ENCODE peak calls at places on chromosome 10, in seven cellular contexts. E is CD8-positive, alpha-beta memory T cell; N is lung; J is OCI-LY7; X is tibial artery; A is right atrium auricular region; O is GM23248. V is an unnamed sample.

GRCh38 chr10:35561670-35562069 is 43.5 kb upstream of the GJD4 start:
- DNase-seq in X (no peak), J (no peak), O (no peak), A (no peak), E (no peak), N (no peak), V (no peak)

GRCh38 chr10:3357729-3358128 is 185.1 kb upstream of the PITRM1 start:
- DNase-seq in O (no peak), A (no peak), X (no peak), N (no peak), E (no peak), J (no peak), V (no peak)

GRCh38 chr10:63716174-63716573 is 195.0 kb downstream of the REEP3 start:
- DNase-seq in J (no peak), E (no peak), O (no peak), N (no peak), A (no peak), X (no peak), V (no peak)

GRCh38 chr10:98028168-98028770 is 2.2 kb downstream of the CRTAC1 start:
- DNase-seq in X (no peak), A (peak; percentile 63), N (peak; percentile 74), E (peak; percentile 51), J (peak; percentile 72), O (peak; percentile 52), V (peak; percentile 70)

GRCh38 chr10:119595715-119596515 is 849 bp downstream of the TIAL1 start:
- DNase-seq in J (peak; percentile 40), O (peak; percentile 75), E (peak; percentile 38), N (peak; percentile 50), X (peak; percentile 33), A (no peak), V (peak; percentile 48)

GRCh38 chr10:94315975-94316464 is 46.7 kb downstream of the NOC3L start:
- DNase-seq in O (peak; percentile 68), N (no peak), J (no peak), X (no peak), A (no peak), E (no peak), V (peak; percentile 22)

GRCh38 chr10:78196964-78197363 is 163.3 kb downstream of the RPS24 start:
- DNase-seq in N (no peak), O (peak; percentile 91), X (no peak), E (no peak), A (no peak), J (no peak), V (no peak)

GRCh38 chr10:17599089-17599488 is 18.1 kb downstream of the HACD1 start:
- DNase-seq in O (peak; percentile 28), N (no peak), J (no peak), A (no peak), X (no peak), E (no peak), V (no peak)

GRCh38 chr10:110214380-110214826 is 7.0 kb downstream of the MXI1 start:
- DNase-seq in X (no peak), O (no peak), A (no peak), J (peak; percentile 40), N (no peak), E (no peak), V (no peak)

GRCh38 chr10:129870926-129871660 is 93.0 kb downstream of the EBF3 start:
- DNase-seq in N (no peak), A (no peak), O (peak; percentile 60), X (no peak), J (no peak), E (no peak), V (no peak)

GRCh38 chr10:35937538-35937937 is 295.4 kb upstream of the FZD8 start:
- DNase-seq in X (no peak), A (no peak), N (no peak), O (no peak), E (no peak), J (no peak), V (no peak)

GRCh38 chr10:772227-772637 is 82.8 kb upstream of the DIP2C start:
- DNase-seq in O (no peak), J (no peak), A (peak; percentile 50), X (no peak), N (peak; percentile 25), E (no peak), V (no peak)

GRCh38 chr10:31867646-31868045 is 61.0 kb downstream of the ARHGAP12 start:
- DNase-seq in N (no peak), X (no peak), A (no peak), O (peak; percentile 67), E (no peak), J (no peak), V (no peak)

GRCh38 chr10:20630092-20630643 is 266.9 kb downstream of the NEBL start:
- DNase-seq in N (no peak), X (no peak), O (no peak), A (no peak), E (no peak), J (no peak), V (no peak)

DNA sequence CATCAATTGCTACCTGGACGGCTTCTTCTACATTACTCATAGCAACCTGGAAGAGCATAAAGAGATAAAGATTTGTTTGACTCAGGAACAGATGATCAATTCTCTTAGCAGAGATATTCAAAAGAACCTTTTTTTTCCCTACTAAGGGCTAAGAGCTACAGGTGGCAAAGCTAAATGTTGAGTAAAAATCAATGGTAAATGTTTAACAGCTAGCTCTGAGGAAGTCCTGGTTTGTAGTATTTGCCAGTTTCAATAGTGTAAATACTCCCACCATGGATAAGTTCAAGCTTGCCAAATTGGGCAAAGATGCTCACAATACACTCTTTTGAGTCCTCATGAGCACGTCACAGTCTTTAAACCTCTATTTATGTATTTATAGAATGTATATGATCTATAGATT is 64.0 kb downstream of the AKR1E2 start:
- DNase-seq in E (no peak), J (no peak), A (no peak), O (no peak), N (no peak), X (no peak), V (no peak)
- H3K27ac ChIP-seq in E (no peak overlapping the region), J (no peak overlapping the region), A (no peak overlapping the region), O (no peak overlapping the region), N (no peak overlapping the region), X (no peak overlapping the region), V (no peak overlapping the region)

DNA sequence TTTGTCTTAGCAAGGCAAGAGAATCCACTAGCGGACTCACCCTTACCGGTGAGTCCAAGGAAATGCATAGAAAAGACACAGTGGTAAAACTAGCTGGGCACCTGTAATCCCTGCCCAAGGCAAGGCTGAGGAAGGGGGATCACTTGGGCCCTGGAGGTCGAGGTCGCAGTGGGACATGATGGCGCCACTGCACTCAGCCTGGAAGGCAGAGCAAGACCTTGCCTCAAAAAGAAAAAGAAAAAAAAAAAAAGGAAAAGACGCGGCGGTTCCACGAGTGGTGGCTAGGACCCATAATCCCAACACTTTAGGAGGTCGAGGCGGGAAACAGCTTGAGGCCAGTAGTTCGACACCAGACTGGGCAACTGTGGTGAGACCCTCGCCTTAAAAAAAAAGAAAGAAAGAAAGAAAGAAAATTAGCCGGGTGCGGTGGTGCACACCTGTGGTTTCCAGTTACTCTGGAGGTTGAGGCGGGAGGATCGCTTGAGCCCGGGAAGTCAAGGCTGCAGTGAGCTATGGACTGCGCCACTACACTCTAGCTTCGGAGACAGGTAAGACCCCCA is 808 bp upstream of the OTUD1 start:
- DNase-seq in N (no peak), O (no peak), E (no peak), A (no peak), X (no peak), J (no peak), V (no peak)
- H3K27ac ChIP-seq in N (peak overlapping the region; percentile 66), O (peak overlapping the region; percentile 54), E (peak overlapping the region; percentile 75), A (peak overlapping the region; percentile 88), X (peak overlapping the region; percentile 97), J (no peak overlapping the region), V (peak overlapping the region; percentile 36)

DNA sequence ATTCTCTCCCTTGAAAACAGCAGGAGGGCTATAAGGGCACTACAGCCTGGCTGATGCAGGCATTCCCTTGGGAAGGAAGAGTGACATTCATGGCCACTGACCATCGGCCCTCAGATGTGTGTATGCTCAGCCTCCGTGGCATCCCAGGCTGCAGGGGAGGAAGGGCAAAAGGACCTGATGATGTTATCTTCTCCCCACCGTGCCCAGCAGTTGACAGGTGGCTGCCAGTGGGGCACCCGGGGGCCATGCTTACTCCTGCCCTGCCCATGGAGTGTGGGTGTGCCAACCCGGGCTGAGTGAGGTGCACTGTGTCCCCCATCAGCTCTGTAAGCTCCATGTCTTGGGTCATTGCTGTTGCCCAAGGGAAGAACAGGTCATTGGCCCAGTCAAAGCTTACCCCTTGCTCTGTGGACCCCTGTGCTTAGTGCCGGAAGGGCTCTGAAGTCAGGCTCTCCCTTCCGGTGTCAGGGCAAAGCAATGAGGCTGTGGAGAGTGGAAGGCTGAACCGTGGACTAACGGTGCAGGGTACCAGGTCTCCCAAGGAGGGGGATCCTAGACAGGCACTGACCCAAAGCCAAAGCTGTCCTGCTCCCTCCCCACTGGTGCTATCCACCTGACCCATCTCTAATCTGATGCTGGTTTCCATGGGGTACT is 92.2 kb downstream of the CCDC3 start:
- DNase-seq in O (no peak), A (no peak), E (no peak), N (no peak), X (no peak), J (no peak), V (no peak)
- H3K27ac ChIP-seq in O (no peak overlapping the region), A (no peak overlapping the region), E (no peak overlapping the region), N (no peak overlapping the region), X (peak overlapping the region; percentile 60), J (no peak overlapping the region), V (no peak overlapping the region)

GRCh38 chr10:88129013-88129412 is 265.6 kb downstream of the PTEN start:
- DNase-seq in E (no peak), J (no peak), X (no peak), O (no peak), N (no peak), A (no peak), V (no peak)

GRCh38 chr10:88127766-88128165 is 264.3 kb downstream of the PTEN start:
- DNase-seq in O (no peak), X (no peak), N (no peak), E (no peak), A (no peak), J (no peak), V (no peak)

GRCh38 chr10:88130912-88131311 is 267.5 kb downstream of the PTEN start:
- DNase-seq in N (no peak), O (no peak), E (no peak), X (no peak), J (no peak), A (no peak), V (no peak)

GRCh38 chr10:88127266-88127665 is 263.8 kb downstream of the PTEN start:
- DNase-seq in X (no peak), A (no peak), J (no peak), E (no peak), N (no peak), O (no peak), V (no peak)

DNA sequence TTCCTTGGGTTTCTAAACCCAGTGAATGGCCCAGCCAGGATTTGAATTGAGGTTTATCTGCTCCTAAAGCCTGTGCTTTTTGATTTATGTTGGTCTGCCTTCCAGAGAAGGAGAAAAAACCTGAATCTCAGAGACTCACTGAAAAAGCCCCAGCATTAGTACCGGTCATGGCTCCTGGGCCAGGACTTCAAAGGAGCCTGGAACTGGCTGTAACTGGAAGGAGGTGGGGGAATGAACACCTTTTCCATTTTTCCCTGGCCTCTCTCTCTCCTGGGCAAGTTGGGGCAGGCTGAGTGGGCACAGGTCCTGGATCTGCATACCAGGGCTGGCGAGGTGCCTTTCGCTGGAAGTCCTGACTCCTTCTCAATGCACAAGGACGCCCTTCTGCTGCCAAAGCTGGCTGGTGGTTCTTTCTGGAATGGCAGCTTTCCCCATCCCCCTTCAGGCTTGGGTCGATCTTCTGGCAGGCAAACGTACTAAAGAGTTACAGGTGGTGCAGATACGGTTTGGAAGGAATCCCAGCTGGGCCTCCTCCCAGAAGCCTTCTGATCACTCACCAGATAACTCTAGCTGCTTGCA is 268.2 kb downstream of the PTEN start:
- DNase-seq in E (no peak), A (no peak), X (no peak), J (no peak), O (no peak), N (peak; percentile 33), V (peak; percentile 99)
- H3K27ac ChIP-seq in E (no peak overlapping the region), A (no peak overlapping the region), X (peak overlapping the region; percentile 53), J (no peak overlapping the region), O (no peak overlapping the region), N (no peak overlapping the region), V (peak overlapping the region; percentile 66)

V was measured in thyroid gland.